ENCODE peak calls at places on chromosomes 16 and 17, in five cellular contexts. S is HepG2, V is H1, B is GM12878, O is HEK293T. Z is an unnamed sample.

GRCh38 chr17:5468075-5468473 is 708 bp downstream of the DHX33 start:
- DNase-seq in V (no peak), O (peak; percentile 17), B (no peak), S (no peak), Z (no peak)

GRCh38 chr16:1152123-1152638 is 725 bp upstream of the CACNA1H start:
- DNase-seq in O (peak; percentile 33), B (no peak), S (no peak), V (no peak), Z (no peak)

GRCh38 chr16:84391151-84391873 is 23.0 kb downstream of the ATP2C2 start:
- DNase-seq in O (no peak), S (no peak), B (no peak), V (no peak), Z (no peak)

GRCh38 chr16:9901-10665 is 43.3 kb downstream of the POLR3K start:
- DNase-seq in V (no peak), O (no peak), S (no peak), B (no peak), Z (no peak)

GRCh38 chr16:3074860-3075545 is 9.6 kb downstream of the IL32 start:
- DNase-seq in V (no peak), B (peak; percentile 69), S (no peak), O (no peak), Z (no peak)

GRCh38 chr16:28189237-28189636 is 22.5 kb downstream of the XPO6 start:
- DNase-seq in B (no peak), V (no peak), O (no peak), S (no peak), Z (no peak)

GRCh38 chr17:57130708-57131461 is 45.8 kb downstream of the AKAP1 start:
- DNase-seq in B (peak; percentile 25), O (peak; percentile 94), S (peak; percentile 75), V (peak; percentile 17), Z (peak; percentile 54)

GRCh38 chr16:11056090-11056988 is 112.0 kb downstream of the CLEC16A start:
- DNase-seq in S (peak; percentile 44), V (no peak), O (no peak), B (no peak), Z (no peak)

GRCh38 chr16:11257131-11257938 is 1.3 kb upstream of the SOCS1 start:
- DNase-seq in S (peak; percentile 85), V (no peak), B (no peak), O (peak; percentile 77), Z (peak; percentile 79)

GRCh38 chr17:42459983-42460300 is 1.3 kb downstream of the ATP6V0A1 start:
- DNase-seq in S (no peak), B (no peak), V (no peak), O (peak; percentile 17), Z (no peak)

GRCh38 chr16:47366228-47366627 is 94.6 kb downstream of the ITFG1 start:
- DNase-seq in B (no peak), S (no peak), V (no peak), O (no peak), Z (peak; percentile 44)

GRCh38 chr16:20300312-20301097 is 26.8 kb downstream of the GP2 start:
- DNase-seq in B (peak; percentile 46), S (peak; percentile 71), O (peak; percentile 71), V (peak; percentile 47), Z (peak; percentile 71)

GRCh38 chr17:31841850-31842415 is 17.1 kb downstream of the COPRS start:
- DNase-seq in O (no peak), B (no peak), V (no peak), S (no peak), Z (no peak)

DNA sequence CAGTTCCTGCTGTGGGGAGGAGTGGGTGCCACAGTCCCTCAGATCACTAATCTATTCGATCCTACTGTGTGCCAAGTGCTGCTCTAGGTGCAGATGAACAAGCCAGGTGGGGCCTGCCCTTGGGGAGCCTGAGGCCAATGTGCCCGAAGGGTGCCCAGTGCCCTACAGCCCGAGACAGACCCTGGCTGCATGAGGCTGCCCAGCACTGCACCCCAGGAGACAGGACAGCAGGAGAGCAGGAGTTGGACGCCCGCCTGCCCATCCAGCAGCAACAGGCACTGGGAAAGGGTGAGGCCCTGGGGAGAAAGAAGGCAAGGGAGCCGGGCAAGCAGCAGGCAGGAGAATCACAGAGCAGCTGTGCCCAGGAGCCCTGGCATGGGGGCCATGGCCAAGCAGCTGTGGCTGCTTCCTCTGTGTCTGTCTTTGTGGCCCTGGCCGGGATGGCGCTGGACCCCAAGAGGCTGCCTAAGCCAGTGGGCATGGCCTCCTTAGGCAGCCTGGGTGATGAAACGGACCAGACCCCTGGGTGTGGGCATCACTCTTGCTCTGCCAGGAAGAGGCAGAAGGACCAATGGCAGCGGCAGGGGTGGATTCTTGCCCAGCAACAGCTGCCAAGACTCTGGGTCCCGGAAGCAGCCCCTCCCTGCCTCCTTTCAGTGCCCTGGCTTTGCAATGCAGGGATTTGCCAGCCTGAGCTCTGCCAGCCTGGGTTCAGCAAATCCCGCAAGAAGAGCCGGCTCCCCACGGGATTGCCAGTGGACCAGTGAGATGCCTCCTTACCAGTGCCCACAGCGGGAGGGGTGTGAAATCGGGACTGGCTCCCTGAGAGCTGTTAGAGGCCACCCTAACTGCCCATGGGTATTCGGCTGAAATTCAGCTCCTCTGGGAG is 179.6 kb upstream of the TNRC6C start:
- DNase-seq in S (no peak), O (no peak), B (no peak), V (no peak), Z (no peak)
- TF ChIP-seq SUZ12 in S (no peak), O (no peak), B (no peak), V (no peak), Z (no peak)

GRCh38 chr17:10042589-10043244 is 137.6 kb upstream of the RCVRN start:
- DNase-seq in O (no peak), B (no peak), S (no peak), V (no peak), Z (no peak)

GRCh38 chr17:10041916-10042588 is 137.0 kb upstream of the RCVRN start:
- DNase-seq in S (no peak), O (no peak), B (peak; percentile 45), V (no peak), Z (no peak)

GRCh38 chr17:10046786-10047609 is 141.9 kb upstream of the RCVRN start:
- DNase-seq in S (no peak), O (no peak), B (peak; percentile 82), V (no peak), Z (no peak)

GRCh38 chr17:10048951-10049350 is 143.9 kb upstream of the RCVRN start:
- DNase-seq in B (no peak), O (no peak), S (peak; percentile 16), V (no peak), Z (no peak)

GRCh38 chr17:10046259-10046658 is 141.2 kb upstream of the RCVRN start:
- DNase-seq in V (no peak), O (no peak), B (no peak), S (no peak), Z (no peak)
- TF ChIP-seq SUZ12 in V (no peak), O (no peak), B (no peak), S (no peak), Z (no peak)

GRCh38 chr17:72605543-72605942 is 484.7 kb downstream of the SOX9 start:
- DNase-seq in B (no peak), O (no peak), S (no peak), V (no peak), Z (no peak)

GRCh38 chr17:72611172-72611571 is 481.3 kb downstream of the SLC39A11 start:
- DNase-seq in S (no peak), O (no peak), V (no peak), B (no peak), Z (no peak)

GRCh38 chr17:72606656-72607055 is 485.8 kb downstream of the SLC39A11 start:
- DNase-seq in O (no peak), V (no peak), S (no peak), B (no peak), Z (no peak)

GRCh38 chr17:72608436-72608835 is 484.1 kb downstream of the SLC39A11 start:
- DNase-seq in O (no peak), S (no peak), V (no peak), B (no peak), Z (no peak)

DNA sequence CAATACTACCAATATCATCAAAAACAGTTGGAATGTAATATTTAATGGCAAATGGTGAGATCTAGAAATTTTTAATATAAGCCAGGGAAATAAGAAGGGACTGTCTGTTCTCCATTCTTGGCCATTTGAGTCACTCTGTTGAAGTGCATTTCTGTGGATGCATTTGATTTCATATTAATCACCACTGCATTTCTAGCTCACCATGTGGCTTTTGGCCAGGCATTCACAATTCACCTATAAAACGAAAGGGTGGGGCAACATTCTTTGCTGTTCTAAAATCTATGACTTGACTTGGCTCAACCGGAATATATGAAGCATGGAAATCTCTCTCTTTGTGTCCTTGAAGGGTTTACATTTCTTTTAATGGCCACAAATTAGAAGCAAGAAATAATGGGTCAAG is 483.0 kb downstream of the SLC39A11 start:
- DNase-seq in V (no peak), O (no peak), B (no peak), S (no peak), Z (no peak)
- TF ChIP-seq SUZ12 in V (no peak), O (no peak), B (no peak), S (no peak), Z (no peak)

GRCh38 chr16:66844009-66844341 is 239 bp upstream of the CA7 start:
- DNase-seq in B (no peak), S (no peak), O (no peak), V (no peak), Z (no peak)

GRCh38 chr16:66845080-66845410 is 831 bp downstream of the CA7 start:
- DNase-seq in S (no peak), V (no peak), B (no peak), O (no peak), Z (no peak)

GRCh38 chr16:66843191-66843590 is 1.0 kb upstream of the CA7 start:
- DNase-seq in V (no peak), O (no peak), B (no peak), S (no peak), Z (no peak)

GRCh38 chr16:66845791-66846221 is 1.6 kb downstream of the CA7 start:
- DNase-seq in S (no peak), V (no peak), O (no peak), B (no peak), Z (no peak)

DNA sequence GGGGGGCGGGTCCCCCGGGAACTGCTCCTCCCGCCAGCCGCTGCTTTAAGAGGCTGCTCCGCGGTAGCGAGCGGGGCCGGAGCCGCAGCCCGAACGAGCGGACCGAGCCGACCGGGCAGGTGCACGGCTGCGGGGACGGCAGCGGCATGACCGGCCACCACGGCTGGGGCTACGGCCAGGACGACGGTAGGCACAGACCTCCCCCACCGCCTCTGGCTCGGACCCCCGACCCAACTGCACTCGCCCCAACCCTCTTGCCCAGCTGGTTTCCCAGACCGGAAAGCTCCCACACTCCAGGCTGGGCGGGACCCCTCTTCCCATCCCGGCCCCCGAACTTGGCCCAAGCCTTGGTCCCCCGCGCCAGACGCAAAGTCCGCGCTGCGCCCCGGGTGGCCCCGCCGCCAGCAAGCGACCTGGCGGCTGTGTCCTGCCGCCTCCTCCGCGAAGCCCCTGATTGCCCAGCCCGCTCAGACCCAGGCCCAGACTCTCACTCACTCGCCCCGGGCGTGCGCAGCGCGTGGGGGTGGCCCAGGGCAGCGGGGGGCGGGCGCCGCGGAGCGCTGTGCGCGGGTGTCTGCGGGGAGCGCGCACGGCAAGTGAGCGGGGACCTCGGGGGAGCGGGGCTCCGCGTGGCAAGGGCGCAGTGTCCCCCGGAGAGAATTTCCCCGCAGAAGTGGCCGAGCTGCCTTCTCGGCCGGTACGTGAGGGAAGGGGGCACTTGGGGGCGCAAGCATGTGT is at the start of gene CA7:
- DNase-seq in B (no peak), V (no peak), O (no peak), S (no peak), Z (no peak)
- TF ChIP-seq SUZ12 in B (no peak), V (peak; percentile 77), O (no peak), S (no peak), Z (peak; percentile 14)

GRCh38 chr16:65195998-65196397 is 74.1 kb upstream of the CDH11 start:
- DNase-seq in V (no peak), S (no peak), B (no peak), O (no peak), Z (no peak)
- TF ChIP-seq SUZ12 in V (no peak), S (no peak), B (no peak), O (no peak), Z (no peak)

GRCh38 chr17:83010323-83011200 is 68.8 kb upstream of the METRNL start:
- DNase-seq in S (no peak), O (no peak), V (no peak), B (no peak), Z (no peak)
- TF ChIP-seq SUZ12 in S (no peak), O (no peak), V (no peak), B (no peak), Z (no peak)

Z was measured in NT2/D1.